ENCODE peak calls at places on chromosome 22, in ten cellular contexts. N is astrocyte of the cerebellum, Z is Calu3, F is HCT116, P is coronary artery, C is tibial nerve, W is vagina, M is mammary epithelial cell, J is lower lobe of right lung, I is breast epithelium. X is an unnamed sample.

GRCh38 chr22:31915499-31916065 is 28.8 kb upstream of the YWHAH start:
- DNase-seq in N (no peak), Z (no peak), F (no peak), P (no peak), C (no peak), W (no peak), M (no peak), J (no peak), I (no peak), X (no peak)

GRCh38 chr22:35842519-35842913 is 124.8 kb downstream of the APOL5 start:
- DNase-seq in N (no peak), Z (no peak), F (no peak), P (no peak), C (no peak), W (no peak), M (no peak), J (no peak), I (no peak), X (no peak)

GRCh38 chr22:37012956-37013355 is 6.3 kb downstream of the TST start:
- DNase-seq in N (no peak), Z (no peak), F (no peak), P (no peak), C (no peak), W (no peak), M (no peak), J (no peak), I (no peak), X (no peak)

GRCh38 chr22:20498913-20499312 is 3.3 kb upstream of the KLHL22 start:
- DNase-seq in N (no peak), Z (no peak), F (no peak), P (no peak), C (no peak), W (no peak), M (peak), J (no peak), I (no peak), X (no peak)

GRCh38 chr22:38965614-38966378 is 8.4 kb downstream of the APOBEC3A start:
- DNase-seq in N (no peak), Z (no peak), F (no peak), P (no peak), C (no peak), W (no peak), M (no peak), J (no peak), I (no peak), X (no peak)

GRCh38 chr22:40597541-40598453 is 38.7 kb downstream of the MRTFA start:
- DNase-seq in N (no peak), Z (no peak), F (no peak), P (no peak), C (no peak), W (no peak), M (peak), J (no peak), I (no peak), X (no peak)

GRCh38 chr22:35589071-35589735 is 27.9 kb downstream of the MB start:
- DNase-seq in N (no peak), Z (peak), F (peak), P (no peak), C (peak), W (no peak), M (peak), J (no peak), I (no peak), X (no peak)

GRCh38 chr22:37240240-37240940 is 3.7 kb downstream of the RAC2 start:
- DNase-seq in N (no peak), Z (no peak), F (no peak), P (no peak), C (no peak), W (no peak), M (no peak), J (peak), I (no peak), X (no peak)

GRCh38 chr22:37467556-37467955 is 18.6 kb downstream of the MFNG start:
- DNase-seq in N (no peak), Z (no peak), F (no peak), P (no peak), C (no peak), W (no peak), M (no peak), J (no peak), I (no peak), X (no peak)

GRCh38 chr22:32079110-32080089 is 36.3 kb downstream of the SLC5A1 start:
- DNase-seq in N (peak), Z (peak), F (peak), P (no peak), C (no peak), W (peak), M (peak), J (no peak), I (no peak), X (no peak)

GRCh38 chr22:49415219-49415951 is 412.3 kb downstream of the BRD1 start:
- DNase-seq in N (no peak), Z (no peak), F (no peak), P (no peak), C (no peak), W (no peak), M (no peak), J (no peak), I (no peak), X (no peak)

GRCh38 chr22:23256986-23257888 is 76.9 kb downstream of the BCR start:
- DNase-seq in N (no peak), Z (no peak), F (no peak), P (peak), C (peak), W (no peak), M (peak), J (no peak), I (no peak), X (no peak)

GRCh38 chr22:21941921-21942320 is 10.7 kb downstream of the PPM1F start:
- DNase-seq in N (no peak), Z (no peak), F (no peak), P (no peak), C (no peak), W (no peak), M (no peak), J (no peak), I (no peak), X (no peak)

GRCh38 chr22:21876486-21877176 is 9.2 kb upstream of the MAPK1 start:
- DNase-seq in N (no peak), Z (no peak), F (no peak), P (no peak), C (no peak), W (no peak), M (peak), J (no peak), I (no peak), X (no peak)

GRCh38 chr22:41576877-41577276 is 12.8 kb downstream of the PMM1 start:
- DNase-seq in N (no peak), Z (peak), F (peak), P (no peak), C (no peak), W (no peak), M (peak), J (no peak), I (no peak), X (peak)

GRCh38 chr22:39448205-39449054 is 8.4 kb upstream of the MGAT3 start:
- DNase-seq in N (no peak), Z (peak), F (no peak), P (no peak), C (no peak), W (no peak), M (no peak), J (no peak), I (no peak), X (no peak)

GRCh38 chr22:49934891-49935557 is 16.6 kb downstream of the CRELD2 start:
- DNase-seq in N (no peak), Z (peak), F (no peak), P (no peak), C (peak), W (no peak), M (no peak), J (peak), I (peak), X (peak)

GRCh38 chr22:50076646-50077624 is 8.3 kb downstream of the MLC1 start:
- DNase-seq in N (no peak), Z (no peak), F (no peak), P (no peak), C (no peak), W (no peak), M (no peak), J (no peak), I (no peak), X (no peak)

GRCh38 chr22:50105529-50106100 is 15.8 kb downstream of the MOV10L1 start:
- DNase-seq in N (no peak), Z (no peak), F (no peak), P (no peak), C (no peak), W (no peak), M (peak), J (no peak), I (no peak), X (peak)

GRCh38 chr22:23278883-23279675 is 98.8 kb downstream of the BCR start:
- DNase-seq in N (no peak), Z (peak), F (no peak), P (no peak), C (no peak), W (no peak), M (peak), J (peak), I (peak), X (no peak)

GRCh38 chr22:30253205-30253852 is 6.8 kb upstream of the LIF start:
- DNase-seq in N (no peak), Z (peak), F (no peak), P (no peak), C (peak), W (no peak), M (no peak), J (no peak), I (no peak), X (peak)

GRCh38 chr22:50730013-50730891 is 7.8 kb upstream of the ACR start:
- DNase-seq in N (no peak), Z (no peak), F (no peak), P (no peak), C (no peak), W (no peak), M (no peak), J (peak), I (peak), X (no peak)

GRCh38 chr22:24894998-24895397 is 51.5 kb downstream of the LHFPL7 start:
- DNase-seq in N (peak), Z (peak), F (peak), P (peak), C (peak), W (no peak), M (peak), J (peak), I (peak), X (no peak)

GRCh38 chr22:22684605-22685561 is 40.5 kb downstream of the GGTLC2 start:
- DNase-seq in N (peak), Z (peak), F (no peak), P (no peak), C (no peak), W (no peak), M (no peak), J (no peak), I (no peak), X (peak)

GRCh38 chr22:37904572-37905533 is 1.2 kb upstream of the MICALL1 start:
- DNase-seq in N (peak), Z (peak), F (peak), P (no peak), C (peak), W (peak), M (peak), J (no peak), I (no peak), X (no peak)

GRCh38 chr22:40922484-40923303 is 28.5 kb upstream of the RBX1 start:
- DNase-seq in N (peak), Z (peak), F (peak), P (no peak), C (peak), W (no peak), M (peak), J (no peak), I (no peak), X (peak)

GRCh38 chr22:50310209-50310722 is 2.8 kb upstream of the PLXNB2 start:
- DNase-seq in N (no peak), Z (no peak), F (no peak), P (no peak), C (no peak), W (no peak), M (no peak), J (peak), I (no peak), X (no peak)

GRCh38 chr22:32622004-32622761 is 147.6 kb downstream of the FBXO7 start:
- DNase-seq in N (peak), Z (no peak), F (no peak), P (no peak), C (peak), W (no peak), M (no peak), J (no peak), I (no peak), X (no peak)

GRCh38 chr22:40346178-40347064 is at the start of gene ADSL:
- DNase-seq in N (peak), Z (peak), F (peak), P (peak), C (peak), W (no peak), M (peak), J (peak), I (peak), X (peak)

GRCh38 chr22:17910561-17911311 is 113.6 kb downstream of the MICAL3 start:
- DNase-seq in N (no peak), Z (no peak), F (no peak), P (peak), C (peak), W (no peak), M (peak), J (no peak), I (no peak), X (no peak)

GRCh38 chr22:36998620-36999351 is 20.5 kb downstream of the TST start:
- DNase-seq in N (no peak), Z (no peak), F (peak), P (no peak), C (no peak), W (no peak), M (peak), J (no peak), I (no peak), X (no peak)

GRCh38 chr22:47281126-47282106 is 519.0 kb downstream of the TBC1D22A start:
- DNase-seq in N (peak), Z (no peak), F (no peak), P (no peak), C (no peak), W (no peak), M (no peak), J (no peak), I (no peak), X (no peak)

GRCh38 chr22:50060441-50061140 is 2.5 kb upstream of the TTLL8 start:
- DNase-seq in N (no peak), Z (peak), F (no peak), P (no peak), C (no peak), W (no peak), M (no peak), J (no peak), I (no peak), X (no peak)

GRCh38 chr22:16586170-16586569 is 6.4 kb downstream of the CCT8L2 start:
- DNase-seq in N (no peak), Z (no peak), F (no peak), P (no peak), C (no peak), W (no peak), M (no peak), J (no peak), I (no peak), X (no peak)

DNA sequence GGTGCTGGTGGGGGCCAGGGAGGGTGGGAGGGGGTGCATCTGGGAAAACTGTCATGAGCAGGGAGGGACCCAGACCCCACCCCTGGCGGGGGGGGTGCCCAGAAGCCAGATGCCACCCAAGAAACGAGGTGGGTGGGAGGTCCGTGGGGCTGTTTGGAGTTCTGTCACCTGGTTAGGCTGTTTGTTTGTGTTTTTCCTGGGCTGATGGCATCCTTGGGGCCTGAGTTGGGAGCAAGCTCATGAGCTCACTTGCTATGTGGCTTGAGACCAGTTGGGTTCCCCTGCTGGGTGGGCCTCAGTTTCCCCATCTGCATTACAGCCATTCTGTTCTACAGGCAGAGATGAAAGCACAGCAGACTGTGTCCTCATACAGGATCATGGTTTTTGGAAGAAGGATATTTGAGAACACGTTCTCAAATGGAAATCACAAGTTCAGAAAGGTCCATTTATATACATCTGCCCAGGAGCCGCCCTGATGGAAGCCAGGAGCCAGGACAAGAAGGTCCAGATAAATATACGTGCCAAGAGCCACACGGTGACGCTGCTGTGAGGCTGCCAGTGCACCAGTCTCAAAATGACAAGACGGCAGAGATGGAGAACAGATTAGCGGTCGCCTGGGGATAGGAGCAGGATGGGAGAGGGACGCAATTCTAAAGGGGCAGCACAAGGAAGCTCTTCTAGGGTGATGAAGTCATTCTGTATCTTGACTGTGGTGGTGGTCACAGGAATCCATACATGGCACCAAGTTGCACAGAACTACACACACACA is 312.9 kb downstream of the MN1 start:
- DNase-seq in N (no peak), Z (no peak), F (no peak), P (no peak), C (no peak), W (no peak), M (no peak), J (no peak), I (no peak), X (no peak)
- TF ChIP-seq CTCF in N (peak), Z (no peak), F (no peak), P (no peak), C (no peak), W (no peak), M (no peak), J (no peak), I (no peak), X (no peak)

DNA sequence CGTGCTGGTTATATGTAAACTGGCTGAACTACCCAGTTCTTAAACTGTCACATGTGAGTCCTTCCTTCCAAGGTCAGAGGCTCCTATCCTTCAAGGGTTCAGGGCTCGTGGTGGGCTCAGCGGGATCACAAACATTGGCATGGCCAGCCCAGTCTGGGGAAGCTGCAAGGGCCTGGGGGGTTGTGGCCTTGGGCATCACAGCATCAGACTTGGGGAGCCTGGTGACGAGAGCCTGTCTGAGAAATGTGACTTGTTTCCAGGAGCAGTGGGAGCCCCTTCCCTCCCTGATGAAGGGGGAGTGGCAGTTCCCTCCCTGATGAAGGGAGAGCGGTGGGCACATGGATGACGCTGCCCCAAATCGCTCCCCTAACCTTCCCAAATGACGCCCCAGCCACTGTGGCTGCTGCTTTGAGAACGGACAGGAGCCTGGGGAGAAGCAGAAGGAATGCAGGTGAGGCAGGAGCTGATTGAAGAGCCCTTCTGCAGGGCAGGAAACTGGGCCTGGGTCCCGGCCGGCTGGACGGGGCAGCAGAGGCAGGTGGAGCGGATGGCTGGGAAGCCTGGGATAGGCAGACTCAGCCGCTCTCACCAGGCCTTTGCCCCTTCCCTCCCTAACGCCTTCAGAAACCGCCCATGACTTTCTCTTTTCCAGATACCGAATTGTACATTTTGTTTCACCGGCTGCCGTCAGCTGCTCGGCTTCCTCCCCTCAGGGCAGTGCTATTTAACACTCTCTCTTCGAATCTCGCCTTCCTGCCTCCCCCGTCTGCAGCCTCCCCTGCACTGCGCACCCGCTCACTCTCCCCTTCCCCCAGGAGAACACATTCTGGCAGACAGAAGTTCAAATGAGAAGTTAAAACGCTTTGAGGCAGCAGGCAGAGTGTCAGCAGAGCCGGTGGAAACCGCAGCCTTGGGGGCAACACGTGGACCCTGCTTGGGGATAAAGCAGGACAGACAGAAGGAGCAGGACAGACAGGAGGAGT is 1486.7 kb downstream of the BRD1 start:
- DNase-seq in N (no peak), Z (no peak), F (no peak), P (no peak), C (no peak), W (no peak), M (no peak), J (peak), I (no peak), X (no peak)
- TF ChIP-seq CTCF in N (no peak), Z (no peak), F (no peak), P (no peak), C (no peak), W (no peak), M (no peak), J (no peak), I (no peak), X (no peak)

DNA sequence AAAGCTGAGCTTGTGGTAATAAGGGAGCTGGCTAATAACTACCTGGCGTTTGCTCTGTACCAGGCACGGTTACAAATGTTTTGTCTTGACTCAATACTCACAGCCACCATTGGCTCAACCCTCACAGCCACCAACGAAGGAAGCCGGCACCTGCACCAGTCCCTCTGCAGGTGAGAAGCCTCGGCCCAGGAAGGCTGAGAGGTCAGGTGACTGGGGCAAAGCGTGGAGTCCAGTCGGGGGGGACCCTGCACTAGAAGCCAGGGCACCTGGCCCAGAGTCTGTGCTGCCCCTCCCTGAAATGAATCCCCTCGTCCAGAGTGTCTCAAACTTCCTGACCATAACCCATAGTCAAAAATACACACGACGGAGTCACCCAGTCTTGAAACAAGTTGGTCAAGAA is 90.1 kb downstream of the PHF21B start:
- DNase-seq in N (no peak), Z (no peak), F (no peak), P (peak), C (no peak), W (no peak), M (no peak), J (peak), I (peak), X (no peak)
- TF ChIP-seq CTCF in N (no peak), Z (no peak), F (no peak), P (no peak), C (no peak), W (no peak), M (no peak), J (no peak), I (no peak), X (no peak)

DNA sequence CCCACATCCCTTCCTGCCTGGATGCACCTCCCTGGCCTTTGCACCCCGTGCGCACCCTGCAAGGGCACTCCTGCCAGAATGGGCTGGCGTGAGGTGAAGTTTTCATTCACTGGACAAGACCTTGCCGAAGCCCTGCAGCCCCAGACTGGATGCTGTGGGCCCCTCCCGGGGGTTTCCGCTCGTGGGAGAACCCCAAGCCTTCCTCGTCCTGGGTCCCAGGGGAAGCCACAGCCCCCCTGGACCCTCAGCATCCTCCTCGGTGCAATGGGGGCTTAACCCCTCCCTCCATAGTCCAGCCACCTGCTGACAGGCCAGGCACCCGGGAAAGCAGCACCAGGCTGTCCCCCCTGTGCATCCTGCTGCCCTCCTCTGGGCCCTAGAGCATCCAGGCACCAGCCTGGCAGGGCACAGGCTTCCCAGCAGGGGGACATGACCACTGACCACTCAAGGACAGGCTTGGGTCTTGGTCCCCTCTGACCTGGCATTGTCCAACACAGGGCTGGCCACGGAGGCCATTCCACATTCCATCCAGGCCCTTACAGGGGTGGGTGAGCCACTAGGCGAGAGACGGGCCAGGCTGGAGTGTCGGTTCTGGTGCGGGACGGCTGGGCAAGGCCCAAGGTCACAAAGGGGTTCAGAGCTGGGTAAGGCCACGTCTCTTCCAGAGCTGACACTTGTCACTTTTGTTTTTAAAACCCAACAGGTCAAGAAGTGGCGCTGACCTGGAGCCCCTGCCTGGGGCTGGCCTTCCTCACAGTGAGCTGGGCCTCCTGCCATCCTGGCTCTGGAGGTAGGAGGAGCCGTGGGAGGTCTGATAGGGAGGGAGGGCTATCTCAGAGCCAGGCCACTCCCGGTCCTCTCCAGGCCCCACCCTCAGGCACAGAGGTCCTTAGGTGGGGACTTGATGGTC is 41.5 kb upstream of the PPARA start:
- DNase-seq in N (no peak), Z (peak), F (no peak), P (no peak), C (no peak), W (no peak), M (peak), J (no peak), I (no peak), X (no peak)
- TF ChIP-seq CTCF in N (no peak), Z (peak), F (no peak), P (no peak), C (no peak), W (no peak), M (peak), J (no peak), I (no peak), X (no peak)